ENCODE peak calls at places on chromosomes 11 and 22, in five cellular contexts. D, E, O, K and M are unnamed samples.

GRCh38 chr22:35705141-35705540 is 12.5 kb upstream of the APOL5 start:
- DNase-seq in D (peak; percentile 71), E (no peak), O (no peak), K (peak; percentile 89), M (peak; percentile 39)

GRCh38 chr22:38464992-38465672 is 2.8 kb upstream of the KDELR3 start:
- DNase-seq in O (no peak), D (no peak), E (no peak), K (no peak), M (no peak)

GRCh38 chr11:116530705-116531104 is 242.1 kb downstream of the BUD13 start:
- DNase-seq in K (no peak), E (no peak), O (no peak), D (no peak), M (no peak)

GRCh38 chr22:45009881-45010531 is at the start of gene PHF21B:
- DNase-seq in D (peak; percentile 13), E (no peak), O (no peak), K (peak; percentile 38), M (peak; percentile 18)

GRCh38 chr11:19819148-19819547 is 106.5 kb downstream of the NAV2 start:
- DNase-seq in K (no peak), E (no peak), D (no peak), O (no peak), M (no peak)

GRCh38 chr11:13287681-13288080 is 10.1 kb downstream of the BMAL1 start:
- DNase-seq in E (peak; percentile 47), O (no peak), K (peak; percentile 36), D (no peak), M (no peak)

GRCh38 chr11:73997120-73997772 is 11.6 kb downstream of the UCP3 start:
- DNase-seq in O (no peak), D (no peak), K (no peak), E (no peak), M (no peak)

GRCh38 chr11:57663975-57664374 is 3.9 kb upstream of the ZDHHC5 start:
- DNase-seq in K (no peak), O (no peak), E (no peak), D (no peak), M (no peak)

GRCh38 chr11:75474878-75475766 is 42.1 kb upstream of the KLHL35 start:
- DNase-seq in O (no peak), E (no peak), D (peak; percentile 48), K (peak; percentile 39), M (no peak)

GRCh38 chr11:74950374-74950969 is 1.4 kb downstream of the SPCS2 start:
- DNase-seq in K (no peak), D (no peak), E (no peak), O (no peak), M (no peak)

GRCh38 chr22:46331496-46331895 is 4.0 kb upstream of the TRMU start:
- DNase-seq in K (no peak), E (no peak), O (no peak), D (no peak), M (no peak)

GRCh38 chr11:133982151-133982550 is 25.4 kb upstream of the IGSF9B start:
- DNase-seq in O (no peak), K (no peak), D (no peak), E (no peak), M (no peak)

GRCh38 chr22:41687901-41688364 is 734 bp downstream of the SNU13 start:
- DNase-seq in K (peak; percentile 62), O (no peak), D (peak; percentile 25), E (no peak), M (no peak)

GRCh38 chr11:7688238-7688826 is 15.0 kb upstream of the CYB5R2 start:
- DNase-seq in O (no peak), E (no peak), K (peak; percentile 73), D (peak; percentile 41), M (peak; percentile 6)

GRCh38 chr11:32333335-32333991 is 101.9 kb downstream of the WT1 start:
- DNase-seq in K (peak; percentile 72), D (peak; percentile 64), O (no peak), E (no peak), M (peak; percentile 40)

DNA sequence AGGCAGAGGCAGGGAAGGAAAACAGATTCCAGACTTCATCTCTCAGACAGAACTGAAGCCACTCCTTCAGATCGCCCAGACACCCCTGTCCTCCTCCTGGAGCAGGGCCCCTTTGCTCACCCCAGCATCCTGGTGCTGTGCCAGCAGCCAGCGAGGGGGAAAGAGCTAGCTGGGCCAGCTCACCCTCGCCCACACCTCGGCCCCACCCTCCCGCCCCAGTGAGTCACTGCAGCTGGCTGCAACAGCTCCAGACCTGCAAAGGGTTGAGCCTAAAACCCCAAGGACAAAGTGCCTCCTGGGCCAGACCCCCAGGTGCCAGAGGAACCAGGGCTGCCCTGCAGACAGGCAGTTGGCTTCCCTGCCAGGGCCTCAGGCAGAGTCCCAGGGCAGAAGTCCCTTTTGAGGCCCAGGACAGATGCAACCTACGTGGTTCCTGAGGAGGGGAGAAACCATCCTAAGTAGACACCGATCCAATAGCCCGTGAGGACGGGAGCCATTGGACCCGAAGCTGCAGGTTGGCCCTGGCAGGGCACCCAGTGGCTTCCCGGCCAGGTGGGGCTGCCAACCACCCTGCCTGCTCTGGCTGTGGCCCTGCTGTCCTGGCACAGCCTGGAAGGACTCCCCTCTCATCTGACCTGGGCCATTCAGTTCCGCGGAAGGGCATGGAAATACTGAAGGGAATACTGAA is 7.2 kb downstream of the AHNAK start:
- DNase-seq in D (peak; percentile 88), K (peak; percentile 96), E (no peak), O (no peak), M (peak; percentile 76)
- H3K4me3 ChIP-seq in D (peak overlapping the region; percentile 51), K (peak overlapping the region; percentile 96), E (peak overlapping the region; percentile 98), O (no peak overlapping the region), M (peak overlapping the region; percentile 98)

GRCh38 chr22:50011447-50012200 is 941 bp downstream of the IL17REL start:
- DNase-seq in D (no peak), K (no peak), O (no peak), E (no peak), M (no peak)

GRCh38 chr22:50009251-50009650 is 3.3 kb downstream of the IL17REL start:
- DNase-seq in K (no peak), D (no peak), E (no peak), O (no peak), M (no peak)

GRCh38 chr22:50012201-50013181 is at the start of gene IL17REL:
- DNase-seq in O (peak; percentile 41), K (peak; percentile 40), E (no peak), D (peak; percentile 5), M (no peak)

GRCh38 chr22:50009765-50010675 is 2.5 kb downstream of the IL17REL start:
- DNase-seq in O (no peak), D (no peak), K (no peak), E (no peak), M (no peak)

DNA sequence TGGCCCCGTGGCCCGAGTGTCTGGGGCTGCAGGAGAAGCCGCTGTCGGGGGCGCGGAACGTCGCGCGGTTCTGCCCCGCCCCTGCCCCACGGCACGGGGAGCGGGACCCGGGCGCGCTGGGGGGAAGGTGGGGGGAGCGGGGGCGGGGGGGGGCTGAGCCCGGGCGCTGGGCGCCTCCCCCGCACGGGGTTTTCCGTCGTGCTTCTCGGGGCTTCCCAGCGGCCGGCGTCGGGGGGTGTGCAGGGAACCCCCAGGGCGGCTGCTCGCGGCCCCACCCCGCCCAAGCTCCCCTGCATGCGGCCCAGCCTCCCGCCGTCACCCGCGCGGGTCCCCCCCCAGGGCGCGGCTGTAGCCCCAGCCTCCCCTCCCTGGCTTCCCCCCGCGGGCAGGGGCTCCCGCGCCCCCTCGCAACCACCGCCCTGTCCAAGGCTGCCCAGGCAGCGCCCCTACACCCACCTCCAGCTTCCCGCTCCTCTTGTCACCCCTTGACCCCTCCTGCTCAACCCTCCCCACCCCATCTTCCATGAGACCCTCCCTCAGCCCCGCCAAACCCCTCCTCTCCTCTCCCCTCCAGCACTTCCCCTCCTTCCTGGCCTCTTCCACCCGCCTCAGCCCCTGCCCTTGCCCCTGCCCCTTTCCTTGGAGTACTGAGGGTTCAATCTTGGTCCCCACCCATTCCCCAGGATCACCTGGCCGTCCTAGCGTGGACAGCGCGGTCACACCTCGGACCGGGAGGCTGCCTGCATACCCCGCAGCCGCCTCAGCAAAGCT is 1.7 kb downstream of the IL17REL start:
- DNase-seq in E (no peak), O (no peak), K (no peak), D (no peak), M (no peak)
- H3K4me3 ChIP-seq in E (no peak overlapping the region), O (no peak overlapping the region), K (no peak overlapping the region), D (no peak overlapping the region), M (no peak overlapping the region)

GRCh38 chr11:65558785-65559509 is 788 bp upstream of the LTBP3 start:
- DNase-seq in E (no peak), O (no peak), K (peak; percentile 79), D (peak; percentile 56), M (no peak)

GRCh38 chr11:65559535-65559934 is 1.4 kb upstream of the LTBP3 start:
- DNase-seq in E (no peak), D (no peak), K (peak; percentile 69), O (no peak), M (no peak)

GRCh38 chr11:65560555-65561418 is 2.6 kb upstream of the LTBP3 start:
- DNase-seq in O (no peak), K (peak; percentile 76), D (no peak), E (no peak), M (no peak)

GRCh38 chr11:65558002-65558784 is at the start of gene LTBP3:
- DNase-seq in D (peak; percentile 84), K (peak; percentile 90), E (no peak), O (peak; percentile 83), M (no peak)

GRCh38 chr11:65559951-65560537 is 1.9 kb upstream of the LTBP3 start:
- DNase-seq in D (peak; percentile 37), K (peak; percentile 90), E (no peak), O (no peak), M (no peak)
- H3K4me3 ChIP-seq in D (no peak overlapping the region), K (no peak overlapping the region), E (peak overlapping the region; percentile 5), O (no peak overlapping the region), M (no peak overlapping the region)

GRCh38 chr11:95228081-95228859 is 2.7 kb downstream of the SESN3 start:
- DNase-seq in O (no peak), D (no peak), E (no peak), K (peak; percentile 60), M (no peak)
- H3K4me3 ChIP-seq in O (peak overlapping the region; percentile 84), D (no peak overlapping the region), E (no peak overlapping the region), K (peak overlapping the region; percentile 97), M (peak overlapping the region; percentile 88)

GRCh38 chr11:45577755-45578154 is 87.7 kb downstream of the CHST1 start:
- DNase-seq in D (no peak), E (no peak), K (no peak), O (no peak), M (no peak)
- H3K4me3 ChIP-seq in D (no peak overlapping the region), E (no peak overlapping the region), K (no peak overlapping the region), O (no peak overlapping the region), M (no peak overlapping the region)

GRCh38 chr11:122093731-122094130 is 22.3 kb downstream of the BLID start:
- DNase-seq in E (no peak), K (peak; percentile 86), D (peak; percentile 64), O (no peak), M (peak; percentile 59)
- H3K4me3 ChIP-seq in E (no peak overlapping the region), K (peak overlapping the region; percentile 99), D (no peak overlapping the region), O (peak overlapping the region; percentile 79), M (peak overlapping the region; percentile 11)

DNA sequence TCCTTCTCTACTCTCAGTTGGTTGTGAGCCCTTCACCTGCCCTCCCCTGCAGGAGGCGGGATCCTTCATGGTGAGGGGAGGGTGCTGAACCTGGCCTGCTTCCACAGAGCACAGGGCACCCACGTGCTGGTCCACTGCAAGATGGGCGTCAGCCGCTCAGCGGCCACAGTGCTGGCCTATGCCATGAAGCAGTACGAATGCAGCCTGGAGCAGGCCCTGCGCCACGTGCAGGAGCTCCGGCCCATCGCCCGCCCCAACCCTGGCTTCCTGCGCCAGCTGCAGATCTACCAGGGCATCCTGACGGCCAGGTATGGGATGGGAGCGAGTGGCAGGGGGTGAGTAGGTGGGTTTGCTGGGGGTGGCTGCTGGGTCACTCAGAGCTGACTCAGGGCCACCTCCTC is 6.3 kb downstream of the SSH3 start:
- DNase-seq in D (no peak), O (no peak), E (no peak), K (no peak), M (no peak)
- H3K4me3 ChIP-seq in D (no peak overlapping the region), O (no peak overlapping the region), E (no peak overlapping the region), K (no peak overlapping the region), M (no peak overlapping the region)

GRCh38 chr11:65537296-65537597 is 12.4 kb downstream of the SCYL1 start:
- DNase-seq in E (no peak), K (no peak), O (no peak), D (no peak), M (no peak)
- H3K4me3 ChIP-seq in E (no peak overlapping the region), K (no peak overlapping the region), O (no peak overlapping the region), D (no peak overlapping the region), M (no peak overlapping the region)